ENCODE peak calls at places on chromosomes 16 and 17, in seven cellular contexts. V is colonic mucosa, T is nephron progenitor cell, Q is kidney, O is heart right ventricle, K is AG09319, S is Peyer's patch. Z is an unnamed sample.
A peak's percentile ranks its signal among the peaks of the same experiment; 100 is the strongest.

GRCh38 chr16:3824121-3824795 is 56.3 kb downstream of the CREBBP start:
- DNase-seq in V (no peak), T (no peak), Q (no peak), O (no peak), K (no peak), S (no peak), Z (no peak)

GRCh38 chr16:55019419-55020131 is 88.9 kb downstream of the IRX5 start:
- DNase-seq in V (no peak), T (no peak), Q (no peak), O (no peak), K (no peak), S (no peak), Z (no peak)

GRCh38 chr17:14157822-14158221 is 78.8 kb downstream of the CDRT15 start:
- DNase-seq in V (no peak), T (no peak), Q (no peak), O (no peak), K (no peak), S (no peak), Z (no peak)

GRCh38 chr17:9566067-9566466 is 9.6 kb downstream of the STX8 start:
- DNase-seq in V (no peak), T (no peak), Q (no peak), O (no peak), K (no peak), S (no peak), Z (no peak)

GRCh38 chr16:16780588-16780987 is 401.6 kb downstream of the NPIPA7 start:
- DNase-seq in V (no peak), T (no peak), Q (no peak), O (no peak), K (no peak), S (no peak), Z (no peak)

GRCh38 chr17:50426814-50427787 is 1.1 kb downstream of the ACSF2 start:
- DNase-seq in V (peak; percentile 54), T (peak; percentile 28), Q (no peak), O (no peak), K (no peak), S (peak; percentile 71), Z (peak; percentile 46)

GRCh38 chr16:17578921-17579876 is 108.4 kb upstream of the XYLT1 start:
- DNase-seq in V (peak; percentile 77), T (peak; percentile 74), Q (no peak), O (no peak), K (peak; percentile 76), S (peak; percentile 82), Z (peak; percentile 65)

GRCh38 chr17:60525347-60525623 is 757 bp downstream of the APPBP2 start:
- DNase-seq in V (peak; percentile 44), T (no peak), Q (no peak), O (no peak), K (no peak), S (peak; percentile 44), Z (no peak)

GRCh38 chr16:3147046-3147756 is 12.4 kb downstream of the ZNF213 start:
- DNase-seq in V (no peak), T (no peak), Q (peak; percentile 68), O (no peak), K (no peak), S (no peak), Z (no peak)

GRCh38 chr16:86509759-86510464 is 415 bp upstream of the FOXF1 start:
- DNase-seq in V (peak; percentile 58), T (peak; percentile 69), Q (peak; percentile 81), O (peak; percentile 54), K (peak; percentile 90), S (peak; percentile 73), Z (peak; percentile 40)

GRCh38 chr17:19703776-19704371 is 12.5 kb downstream of the SLC47A2 start:
- DNase-seq in V (no peak), T (no peak), Q (peak; percentile 68), O (no peak), K (no peak), S (no peak), Z (peak; percentile 45)

GRCh38 chr17:21233581-21234337 is 19.5 kb downstream of the NATD1 start:
- DNase-seq in V (no peak), T (no peak), Q (no peak), O (no peak), K (no peak), S (no peak), Z (no peak)

GRCh38 chr16:59605706-59606105 is 871.6 kb upstream of the GOT2 start:
- DNase-seq in V (no peak), T (no peak), Q (no peak), O (no peak), K (no peak), S (no peak), Z (no peak)

GRCh38 chr16:89168381-89169189 is 3.0 kb upstream of the CDH15 start:
- DNase-seq in V (no peak), T (no peak), Q (peak; percentile 76), O (no peak), K (no peak), S (no peak), Z (no peak)

GRCh38 chr16:25264599-25264998 is 7.0 kb upstream of the ZKSCAN2 start:
- DNase-seq in V (no peak), T (peak; percentile 56), Q (no peak), O (no peak), K (no peak), S (no peak), Z (no peak)

GRCh38 chr16:7369181-7369580 is 36.5 kb downstream of the RBFOX1 start:
- DNase-seq in V (no peak), T (no peak), Q (no peak), O (no peak), K (no peak), S (no peak), Z (no peak)

GRCh38 chr16:57889960-57890751 is 80.8 kb downstream of the CNGB1 start:
- DNase-seq in V (peak; percentile 30), T (no peak), Q (no peak), O (no peak), K (peak; percentile 28), S (no peak), Z (no peak)

GRCh38 chr16:11350531-11351335 is 5.5 kb downstream of the RMI2 start:
- DNase-seq in V (no peak), T (no peak), Q (no peak), O (no peak), K (no peak), S (no peak), Z (no peak)

GRCh38 chr17:57327176-57327970 is 71.0 kb downstream of the MSI2 start:
- DNase-seq in V (no peak), T (no peak), Q (no peak), O (no peak), K (no peak), S (no peak), Z (no peak)

GRCh38 chr17:59756236-59756818 is 48.9 kb downstream of the VMP1 start:
- DNase-seq in V (no peak), T (no peak), Q (no peak), O (no peak), K (no peak), S (no peak), Z (no peak)

GRCh38 chr16:19136549-19137196 is 22.9 kb downstream of the ITPRIPL2 start:
- DNase-seq in V (peak; percentile 53), T (no peak), Q (no peak), O (no peak), K (no peak), S (no peak), Z (no peak)

GRCh38 chr16:81873843-81874752 is 95.0 kb downstream of the PLCG2 start:
- DNase-seq in V (peak; percentile 51), T (peak; percentile 76), Q (no peak), O (peak; percentile 35), K (peak; percentile 1), S (peak; percentile 87), Z (peak; percentile 78)

GRCh38 chr17:52024296-52024870 is 134.1 kb downstream of the CA10 start:
- DNase-seq in V (no peak), T (no peak), Q (no peak), O (no peak), K (no peak), S (no peak), Z (no peak)

GRCh38 chr16:53754938-53755910 is 51.3 kb downstream of the FTO start:
- DNase-seq in V (peak; percentile 87), T (no peak), Q (peak; percentile 78), O (no peak), K (no peak), S (peak; percentile 82), Z (no peak)

GRCh38 chr17:58339775-58340622 is 11.4 kb upstream of the TSPOAP1 start:
- DNase-seq in V (no peak), T (no peak), Q (no peak), O (no peak), K (no peak), S (no peak), Z (no peak)

DNA sequence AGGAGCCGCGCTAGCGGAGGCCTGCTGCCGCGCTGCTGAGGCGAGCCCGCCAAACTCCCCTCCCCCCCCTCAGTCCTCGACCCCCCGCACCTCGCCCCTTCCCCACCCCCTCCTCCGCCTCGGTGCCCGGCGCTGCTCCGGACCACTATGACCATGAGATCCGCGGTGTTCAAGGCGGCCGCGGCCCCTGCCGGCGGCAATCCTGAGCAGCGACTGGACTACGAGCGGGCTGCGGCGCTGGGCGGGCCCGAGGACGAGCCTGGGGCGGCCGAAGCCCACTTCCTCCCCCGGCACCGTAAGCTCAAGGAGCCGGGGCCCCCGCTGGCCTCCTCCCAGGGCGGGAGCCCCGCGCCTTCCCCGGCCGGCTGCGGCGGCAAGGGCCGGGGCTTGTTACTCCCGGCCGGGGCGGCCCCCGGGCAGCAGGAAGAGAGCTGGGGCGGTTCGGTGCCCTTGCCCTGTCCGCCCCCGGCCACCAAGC is 734 bp downstream of the MSL1 start:
- DNase-seq in V (peak; percentile 43), T (peak; percentile 61), Q (peak; percentile 86), O (peak; percentile 66), K (no peak), S (peak; percentile 74), Z (peak; percentile 75)
- TF ChIP-seq CTCF in V (no peak), T (no peak), Q (peak; percentile 29), O (no peak), K (peak; percentile 11), S (no peak), Z (no peak)

DNA sequence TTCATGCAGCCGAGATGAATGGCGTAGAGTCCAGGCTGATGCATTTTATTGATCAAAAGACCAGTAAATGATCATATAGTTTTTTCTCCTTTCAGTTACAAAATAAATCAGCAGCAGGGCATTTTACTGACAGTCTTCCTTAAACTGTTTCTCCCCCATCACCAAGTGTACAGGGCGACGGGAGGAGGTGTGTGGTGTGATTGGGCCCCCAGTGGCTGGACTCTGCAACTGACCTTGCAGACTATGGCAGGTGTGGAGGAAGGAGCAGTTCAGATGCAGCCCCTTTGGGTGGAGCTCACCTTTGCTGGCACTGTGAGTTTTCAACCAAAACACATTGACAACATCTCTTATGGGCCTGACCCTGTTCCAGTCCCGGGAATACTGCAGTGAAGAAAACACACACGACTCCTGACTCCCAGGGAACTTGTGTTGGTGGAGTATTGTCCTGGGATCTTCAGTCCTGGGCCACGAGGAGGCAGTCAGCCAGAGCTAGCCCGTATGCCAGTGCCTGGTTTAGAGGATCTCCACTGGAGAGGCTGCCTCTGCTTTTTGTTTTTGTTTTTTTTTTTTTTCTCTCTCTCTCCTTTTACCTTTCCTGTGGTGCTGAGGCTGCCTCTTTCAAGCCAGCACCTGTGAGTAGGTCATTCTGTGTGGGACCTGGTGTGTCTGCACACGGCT is 29.8 kb downstream of the KIAA0513 start:
- DNase-seq in V (no peak), T (no peak), Q (no peak), O (no peak), K (no peak), S (no peak), Z (no peak)
- TF ChIP-seq CTCF in V (peak; percentile 26), T (peak; percentile 12), Q (no peak), O (peak; percentile 10), K (peak; percentile 3), S (peak; percentile 40), Z (peak; percentile 22)

GRCh38 chr16:30637952-30638351 is 12.8 kb upstream of the PRR14 start:
- DNase-seq in V (no peak), T (no peak), Q (no peak), O (no peak), K (no peak), S (no peak), Z (no peak)
- TF ChIP-seq CTCF in V (peak; percentile 32), T (peak; percentile 43), Q (peak; percentile 10), O (peak; percentile 39), K (peak; percentile 48), S (peak; percentile 55), Z (no peak)

GRCh38 chr16:49382916-49383315 is 9.3 kb downstream of the C16orf78 start:
- DNase-seq in V (no peak), T (no peak), Q (no peak), O (no peak), K (no peak), S (no peak), Z (no peak)
- TF ChIP-seq CTCF in V (peak; percentile 13), T (peak; percentile 13), Q (no peak), O (no peak), K (no peak), S (peak; percentile 5), Z (peak; percentile 22)

Z was measured in glutamatergic neuron.